ENCODE peak calls at places on chromosomes 12 and 14, in seven cellular contexts. A is breast epithelium; G is activated CD4-positive, alpha-beta T cell treated with anti-CD3 and anti-CD28 coated beads for 4 hours; D is HEK293T; Z is SW480; I is Caki2; Y is kidney tubule cell. M is an unnamed sample.

GRCh38 chr14:65421201-65421981 is 8.9 kb downstream of the FUT8 start:
- DNase-seq in A (no peak), G (no peak), D (no peak), Z (no peak), I (peak), Y (peak), M (no peak)

GRCh38 chr12:59811991-59812390 is 216.2 kb downstream of the SLC16A7 start:
- DNase-seq in A (no peak), G (no peak), D (no peak), Z (no peak), I (no peak), Y (no peak), M (no peak)

GRCh38 chr12:117047810-117048584 is 51.2 kb downstream of the TESC start:
- DNase-seq in A (no peak), G (no peak), D (no peak), Z (peak), I (no peak), Y (no peak), M (no peak)

GRCh38 chr12:110585231-110585799 is 2.2 kb upstream of the PPTC7 start:
- DNase-seq in A (no peak), G (peak), D (no peak), Z (no peak), I (no peak), Y (peak), M (no peak)

GRCh38 chr14:99475179-99475578 is 5.5 kb downstream of the SETD3 start:
- DNase-seq in A (no peak), G (no peak), D (peak), Z (no peak), I (no peak), Y (no peak), M (peak)

GRCh38 chr12:55720894-55721444 is 776 bp downstream of the RDH5 start:
- DNase-seq in A (no peak), G (no peak), D (no peak), Z (peak), I (peak), Y (peak), M (peak)

GRCh38 chr12:116333402-116333801 is 55.9 kb upstream of the MED13L start:
- DNase-seq in A (no peak), G (no peak), D (no peak), Z (no peak), I (no peak), Y (no peak), M (no peak)

GRCh38 chr12:5388581-5389535 is 43.0 kb upstream of the NTF3 start:
- DNase-seq in A (no peak), G (no peak), D (no peak), Z (peak), I (peak), Y (peak), M (no peak)